ENCODE peak calls at places on chromosome 15, in six cellular contexts. M is progenitor cell of endocrine pancreas, I is MCF 10A, K is fibroblast of mammary gland, E is endothelial cell, Z is tibial artery. T is an unnamed sample.

GRCh38 chr15:67244966-67245478 is 9.4 kb downstream of the AAGAB start:
- DNase-seq in M (no peak), I (peak), K (peak), E (no peak), Z (no peak), T (no peak)

GRCh38 chr15:45349671-45350070 is 28.7 kb downstream of the GATM start:
- DNase-seq in M (no peak), I (no peak), K (no peak), E (no peak), Z (no peak), T (no peak)

GRCh38 chr15:50119063-50119700 is at the start of gene ATP8B4:
- DNase-seq in M (no peak), I (no peak), K (no peak), E (peak), Z (no peak), T (no peak)

GRCh38 chr15:40829155-40829554 is 647 bp upstream of the PPP1R14D start:
- DNase-seq in M (no peak), I (no peak), K (no peak), E (no peak), Z (no peak), T (no peak)

GRCh38 chr15:95897651-95898050 is 432.8 kb upstream of the NR2F2 start:
- DNase-seq in M (no peak), I (no peak), K (no peak), E (no peak), Z (no peak), T (peak)

GRCh38 chr15:46091860-46092450 is 457.1 kb downstream of the SQOR start:
- DNase-seq in M (no peak), I (peak), K (peak), E (no peak), Z (no peak), T (peak)

GRCh38 chr15:22952826-22953579 is 27.2 kb downstream of the CYFIP1 start:
- DNase-seq in M (no peak), I (no peak), K (peak), E (no peak), Z (no peak), T (no peak)

GRCh38 chr15:88982304-88982945 is 69.2 kb upstream of the MFGE8 start:
- DNase-seq in M (no peak), I (peak), K (peak), E (no peak), Z (peak), T (no peak)

GRCh38 chr15:53534105-53534839 is 225.2 kb downstream of the WDR72 start:
- DNase-seq in M (no peak), I (peak), K (no peak), E (no peak), Z (no peak), T (peak)

GRCh38 chr15:38758001-38758400 is 193.4 kb upstream of the RASGRP1 start:
- DNase-seq in M (no peak), I (peak), K (peak), E (no peak), Z (no peak), T (no peak)

GRCh38 chr15:32730677-32731654 is 13.2 kb downstream of the GREM1 start:
- DNase-seq in M (no peak), I (peak), K (no peak), E (peak), Z (no peak), T (peak)

GRCh38 chr15:79967331-79968182 is 3.4 kb downstream of the BCL2A1 start:
- DNase-seq in M (no peak), I (no peak), K (no peak), E (no peak), Z (no peak), T (peak)

GRCh38 chr15:71892335-71892734 is 82.0 kb downstream of the NR2E3 start:
- DNase-seq in M (no peak), I (no peak), K (no peak), E (no peak), Z (no peak), T (no peak)

GRCh38 chr15:92343869-92344643 is 49.6 kb upstream of the ST8SIA2 start:
- DNase-seq in M (no peak), I (no peak), K (no peak), E (no peak), Z (no peak), T (no peak)

GRCh38 chr15:40418126-40418525 is 12.5 kb downstream of the IVD start:
- DNase-seq in M (no peak), I (no peak), K (no peak), E (no peak), Z (no peak), T (no peak)

GRCh38 chr15:55770261-55770660 is 27.3 kb upstream of the PRTG start:
- DNase-seq in M (no peak), I (peak), K (peak), E (no peak), Z (no peak), T (no peak)

GRCh38 chr15:55766676-55767075 is 23.7 kb upstream of the PRTG start:
- DNase-seq in M (no peak), I (no peak), K (no peak), E (no peak), Z (no peak), T (no peak)

GRCh38 chr15:55768670-55769185 is 25.8 kb upstream of the PRTG start:
- DNase-seq in M (no peak), I (peak), K (no peak), E (no peak), Z (no peak), T (peak)

GRCh38 chr15:55758580-55758986 is 15.6 kb upstream of the PRTG start:
- DNase-seq in M (no peak), I (no peak), K (no peak), E (no peak), Z (no peak), T (no peak)

DNA sequence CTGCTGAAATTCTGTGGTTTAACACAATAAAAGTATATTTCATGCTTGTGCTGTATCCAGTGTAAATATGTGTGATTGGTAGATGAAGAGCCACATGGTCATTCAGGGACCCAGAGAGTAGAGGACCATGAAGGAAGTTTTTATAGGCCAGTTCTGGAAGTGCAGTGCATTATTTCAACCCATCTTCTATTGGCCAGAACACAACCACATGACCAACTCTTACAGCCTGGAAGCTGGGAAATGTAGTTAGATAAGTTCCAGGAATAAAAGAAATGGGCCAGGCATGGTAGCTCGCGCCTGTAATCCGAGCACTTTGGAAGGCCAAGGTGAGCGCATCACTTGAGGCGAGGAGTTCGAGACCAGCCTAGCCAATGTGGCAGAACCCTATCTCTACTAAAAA is 21.4 kb upstream of the PRTG start:
- DNase-seq in M (no peak), I (no peak), K (no peak), E (no peak), Z (no peak), T (no peak)
- TF ChIP-seq CTCF in M (no peak), I (no peak), K (no peak), E (no peak), Z (no peak), T (no peak)

DNA sequence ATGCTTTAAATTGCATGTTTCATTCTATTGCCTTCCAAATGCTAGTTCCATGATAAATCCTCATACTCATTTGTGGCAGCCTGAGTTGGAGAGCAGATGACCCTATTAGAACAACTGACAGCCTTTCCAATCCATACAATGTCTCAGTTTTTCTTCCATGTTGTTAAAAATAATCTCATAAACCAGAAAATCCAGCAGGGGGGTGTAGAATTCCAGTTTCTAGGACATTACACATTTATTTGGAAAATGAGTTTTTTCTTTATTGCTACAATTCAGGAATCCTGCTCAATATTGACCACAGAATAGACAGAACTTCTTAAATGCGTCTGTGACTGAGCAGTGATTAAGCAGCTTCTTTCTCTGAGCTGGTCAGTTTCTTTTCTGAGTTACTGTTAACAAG is 174.2 kb upstream of the ATP10A start:
- DNase-seq in M (no peak), I (no peak), K (peak), E (no peak), Z (no peak), T (no peak)
- TF ChIP-seq CTCF in M (no peak), I (no peak), K (peak), E (no peak), Z (no peak), T (no peak)

DNA sequence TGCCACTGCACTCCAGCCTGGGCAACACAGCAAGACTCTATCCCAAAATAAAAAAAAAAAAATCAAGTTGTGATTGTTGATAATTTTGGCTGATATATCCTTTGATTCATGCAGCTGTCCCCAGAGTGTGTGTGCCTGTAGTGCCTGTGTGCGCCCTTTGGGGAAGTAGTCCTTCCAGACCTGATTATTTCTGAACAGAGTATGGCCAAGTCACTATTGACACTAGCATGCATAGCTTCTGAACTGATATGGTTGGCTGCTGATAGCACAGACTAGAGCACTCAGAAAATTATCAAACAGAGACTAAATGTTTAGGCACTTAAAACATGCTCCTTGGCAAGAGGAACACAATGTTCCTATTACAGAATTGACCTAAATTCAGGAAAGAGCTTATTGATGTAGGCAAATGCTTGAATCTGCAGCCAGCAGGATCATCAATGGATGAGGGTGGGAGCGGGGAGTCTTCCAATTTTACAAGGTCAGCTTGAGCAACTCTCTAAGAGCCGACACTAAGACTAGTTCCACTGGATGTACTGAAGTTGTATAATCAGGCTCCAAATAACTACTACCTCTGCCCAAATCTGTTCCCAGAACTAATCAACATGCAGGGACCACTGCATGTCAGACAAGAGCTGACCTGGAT is 17.7 kb upstream of the PTPN9 start:
- DNase-seq in M (no peak), I (no peak), K (no peak), E (no peak), Z (peak), T (no peak)
- TF ChIP-seq CTCF in M (no peak), I (no peak), K (no peak), E (no peak), Z (no peak), T (no peak)

GRCh38 chr15:82646250-82647044 is 716 bp downstream of the CPEB1 start:
- DNase-seq in M (no peak), I (no peak), K (no peak), E (no peak), Z (no peak), T (no peak)

GRCh38 chr15:82647835-82648256 is 683 bp upstream of the CPEB1 start:
- DNase-seq in M (no peak), I (no peak), K (no peak), E (no peak), Z (no peak), T (no peak)

GRCh38 chr15:82648257-82649103 is 1.3 kb upstream of the CPEB1 start:
- DNase-seq in M (no peak), I (no peak), K (no peak), E (no peak), Z (no peak), T (no peak)

GRCh38 chr15:82649226-82649999 is 2.2 kb upstream of the CPEB1 start:
- DNase-seq in M (no peak), I (no peak), K (no peak), E (no peak), Z (no peak), T (no peak)

GRCh38 chr15:82647045-82647834 is at the start of gene CPEB1:
- DNase-seq in M (no peak), I (no peak), K (peak), E (peak), Z (peak), T (no peak)
- TF ChIP-seq CTCF in M (peak), I (no peak), K (no peak), E (no peak), Z (no peak), T (peak)

GRCh38 chr15:76339302-76340197 is 3.0 kb downstream of the ISL2 start:
- DNase-seq in M (no peak), I (no peak), K (no peak), E (no peak), Z (no peak), T (no peak)

GRCh38 chr15:76341366-76342045 is 4.9 kb downstream of the ISL2 start:
- DNase-seq in M (no peak), I (no peak), K (no peak), E (no peak), Z (no peak), T (no peak)

GRCh38 chr15:76340198-76340801 is 3.7 kb downstream of the ISL2 start:
- DNase-seq in M (no peak), I (no peak), K (peak), E (no peak), Z (peak), T (no peak)

GRCh38 chr15:76342046-76342381 is 5.4 kb downstream of the ISL2 start:
- DNase-seq in M (no peak), I (no peak), K (no peak), E (no peak), Z (no peak), T (no peak)

DNA sequence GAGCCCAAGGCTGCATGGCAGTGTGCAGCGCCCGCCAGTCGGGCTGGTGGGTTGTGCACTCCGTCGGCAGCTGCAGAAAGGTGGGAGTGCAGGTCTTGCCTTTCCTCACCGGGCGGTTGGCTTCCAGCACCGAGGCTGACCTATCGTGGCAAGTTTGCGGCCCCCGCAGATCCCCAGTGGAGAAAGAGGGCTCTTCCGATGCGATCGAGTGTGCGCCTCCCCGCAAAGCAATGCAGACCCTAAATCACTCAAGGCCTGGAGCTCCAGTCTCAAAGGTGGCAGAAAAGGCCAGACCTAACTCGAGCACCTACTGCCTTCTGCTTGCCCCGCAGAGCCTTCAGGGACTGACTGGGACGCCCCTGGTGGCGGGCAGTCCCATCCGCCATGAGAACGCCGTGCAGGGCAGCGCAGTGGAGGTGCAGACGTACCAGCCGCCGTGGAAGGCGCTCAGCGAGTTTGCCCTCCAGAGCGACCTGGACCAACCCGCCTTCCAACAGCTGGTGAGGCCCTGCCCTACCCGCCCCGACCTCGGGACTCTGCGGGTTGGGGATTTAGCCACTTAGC is 4.3 kb downstream of the ISL2 start:
- DNase-seq in M (peak), I (no peak), K (no peak), E (no peak), Z (no peak), T (no peak)
- TF ChIP-seq CTCF in M (peak), I (no peak), K (peak), E (no peak), Z (no peak), T (peak)

GRCh38 chr15:55827204-55827603 is 84.3 kb upstream of the PRTG start:
- DNase-seq in M (no peak), I (no peak), K (no peak), E (no peak), Z (no peak), T (no peak)
- TF ChIP-seq CTCF in M (peak), I (no peak), K (no peak), E (no peak), Z (no peak), T (no peak)

T was measured in bronchial epithelial cell.